ENCODE peak calls at places on chromosomes 3 and 15, in five cellular contexts. One of them, this sample, is unnamed.

GRCh38 chr15:83320404-83320803 is 35.9 kb upstream of the BNC1 start:
- DNase-seq in mesothelial cell of epicardium: no peak
- DNase-seq in uterus: no peak
- DNase-seq in GM13977: no peak
- DNase-seq in IMR-90: peak
- DNase-seq in this sample: no peak

GRCh38 chr3:102176393-102176792 is 258.4 kb upstream of the ZPLD1 start:
- DNase-seq in mesothelial cell of epicardium: no peak
- DNase-seq in uterus: no peak
- DNase-seq in GM13977: no peak
- DNase-seq in IMR-90: no peak
- DNase-seq in this sample: no peak

GRCh38 chr3:129036234-129037092 is 24.1 kb upstream of the GP9 start:
- DNase-seq in mesothelial cell of epicardium: no peak
- DNase-seq in uterus: no peak
- DNase-seq in GM13977: no peak
- DNase-seq in IMR-90: no peak
- DNase-seq in this sample: no peak

GRCh38 chr15:70153948-70154439 is 56.3 kb upstream of the TLE3 start:
- DNase-seq in mesothelial cell of epicardium: no peak
- DNase-seq in uterus: no peak
- DNase-seq in GM13977: no peak
- DNase-seq in IMR-90: no peak
- DNase-seq in this sample: no peak

GRCh38 chr3:28050895-28051294 is 190.5 kb upstream of the CMC1 start:
- DNase-seq in mesothelial cell of epicardium: no peak
- DNase-seq in uterus: no peak
- DNase-seq in GM13977: no peak
- DNase-seq in IMR-90: peak
- DNase-seq in this sample: no peak

GRCh38 chr3:98482717-98483482 is 14.6 kb upstream of the OR5K2 start:
- DNase-seq in mesothelial cell of epicardium: no peak
- DNase-seq in uterus: no peak
- DNase-seq in GM13977: no peak
- DNase-seq in IMR-90: no peak
- DNase-seq in this sample: no peak

GRCh38 chr3:87082806-87083440 is 92.0 kb upstream of the VGLL3 start:
- DNase-seq in mesothelial cell of epicardium: no peak
- DNase-seq in uterus: peak
- DNase-seq in GM13977: peak
- DNase-seq in IMR-90: peak
- DNase-seq in this sample: no peak

GRCh38 chr3:167858865-167859264 is 123.3 kb downstream of the SERPINI1 start:
- DNase-seq in mesothelial cell of epicardium: no peak
- DNase-seq in uterus: no peak
- DNase-seq in GM13977: no peak
- DNase-seq in IMR-90: no peak
- DNase-seq in this sample: no peak

GRCh38 chr15:90449206-90449735 is 61.2 kb downstream of the IQGAP1 start:
- DNase-seq in mesothelial cell of epicardium: no peak
- DNase-seq in uterus: no peak
- DNase-seq in GM13977: no peak
- DNase-seq in IMR-90: peak
- DNase-seq in this sample: no peak

GRCh38 chr15:101482526-101483371 is 6.8 kb downstream of the PCSK6 start:
- DNase-seq in mesothelial cell of epicardium: no peak
- DNase-seq in uterus: no peak
- DNase-seq in GM13977: no peak
- DNase-seq in IMR-90: no peak
- DNase-seq in this sample: no peak

GRCh38 chr3:141392416-141392815 is 24.1 kb downstream of the ZBTB38 start:
- DNase-seq in mesothelial cell of epicardium: no peak
- DNase-seq in uterus: no peak
- DNase-seq in GM13977: no peak
- DNase-seq in IMR-90: no peak
- DNase-seq in this sample: no peak

GRCh38 chr3:24197809-24198208 is 252.7 kb downstream of the NR1D2 start:
- DNase-seq in mesothelial cell of epicardium: no peak
- DNase-seq in uterus: no peak
- DNase-seq in GM13977: no peak
- DNase-seq in IMR-90: no peak
- DNase-seq in this sample: no peak

GRCh38 chr15:88871313-88871712 is 24.0 kb downstream of the HAPLN3 start:
- DNase-seq in mesothelial cell of epicardium: no peak
- DNase-seq in uterus: no peak
- DNase-seq in GM13977: no peak
- DNase-seq in IMR-90: no peak
- DNase-seq in this sample: no peak

GRCh38 chr3:16257304-16257703 is 7.4 kb downstream of the DPH3 start:
- DNase-seq in mesothelial cell of epicardium: no peak
- DNase-seq in uterus: no peak
- DNase-seq in GM13977: no peak
- DNase-seq in IMR-90: no peak
- DNase-seq in this sample: no peak

GRCh38 chr15:60590935-60591490 is 112.1 kb upstream of the ICE2 start:
- DNase-seq in mesothelial cell of epicardium: peak
- DNase-seq in uterus: peak
- DNase-seq in GM13977: peak
- DNase-seq in IMR-90: peak
- DNase-seq in this sample: peak

GRCh38 chr15:63156086-63156707 is 1.1 kb downstream of the RPS27L start:
- DNase-seq in mesothelial cell of epicardium: no peak
- DNase-seq in uterus: no peak
- DNase-seq in GM13977: peak
- DNase-seq in IMR-90: no peak
- DNase-seq in this sample: no peak

GRCh38 chr3:107221856-107222255 is 155.4 kb upstream of the CCDC54 start:
- DNase-seq in mesothelial cell of epicardium: no peak
- DNase-seq in uterus: no peak
- DNase-seq in GM13977: no peak
- DNase-seq in IMR-90: peak
- DNase-seq in this sample: no peak

GRCh38 chr3:183098538-183099025 is 714 bp downstream of the MCCC1 start:
- DNase-seq in mesothelial cell of epicardium: no peak
- DNase-seq in uterus: no peak
- DNase-seq in GM13977: peak
- DNase-seq in IMR-90: no peak
- DNase-seq in this sample: no peak

GRCh38 chr15:97875513-97876285 is 84.8 kb upstream of the ARRDC4 start:
- DNase-seq in mesothelial cell of epicardium: no peak
- DNase-seq in uterus: no peak
- DNase-seq in GM13977: no peak
- DNase-seq in IMR-90: no peak
- DNase-seq in this sample: no peak

GRCh38 chr15:62850318-62850717 is 192.2 kb upstream of the TPM1 start:
- DNase-seq in mesothelial cell of epicardium: no peak
- DNase-seq in uterus: no peak
- DNase-seq in GM13977: no peak
- DNase-seq in IMR-90: no peak
- DNase-seq in this sample: no peak

GRCh38 chr15:48858401-48858800 is 19.5 kb upstream of the EID1 start:
- DNase-seq in mesothelial cell of epicardium: no peak
- DNase-seq in uterus: no peak
- DNase-seq in GM13977: no peak
- DNase-seq in IMR-90: peak
- DNase-seq in this sample: no peak

GRCh38 chr3:38595393-38595792 is 54.1 kb downstream of the SCN5A start:
- DNase-seq in mesothelial cell of epicardium: no peak
- DNase-seq in uterus: no peak
- DNase-seq in GM13977: no peak
- DNase-seq in IMR-90: no peak
- DNase-seq in this sample: no peak

GRCh38 chr3:17634964-17635363 is 107.5 kb downstream of the TBC1D5 start:
- DNase-seq in mesothelial cell of epicardium: no peak
- DNase-seq in uterus: no peak
- DNase-seq in GM13977: no peak
- DNase-seq in IMR-90: no peak
- DNase-seq in this sample: no peak

GRCh38 chr15:66386204-66387123 is at the start of gene MAP2K1:
- DNase-seq in mesothelial cell of epicardium: peak
- DNase-seq in uterus: peak
- DNase-seq in GM13977: peak
- DNase-seq in IMR-90: peak
- DNase-seq in this sample: peak

GRCh38 chr15:66388057-66388363 is 1.3 kb downstream of the MAP2K1 start:
- DNase-seq in mesothelial cell of epicardium: no peak
- DNase-seq in uterus: no peak
- DNase-seq in GM13977: no peak
- DNase-seq in IMR-90: no peak
- DNase-seq in this sample: no peak

GRCh38 chr15:66388576-66388975 is 1.9 kb downstream of the MAP2K1 start:
- DNase-seq in mesothelial cell of epicardium: no peak
- DNase-seq in uterus: no peak
- DNase-seq in GM13977: no peak
- DNase-seq in IMR-90: no peak
- DNase-seq in this sample: no peak

GRCh38 chr15:66389098-66389858 is 2.6 kb downstream of the MAP2K1 start:
- DNase-seq in mesothelial cell of epicardium: no peak
- DNase-seq in uterus: no peak
- DNase-seq in GM13977: peak
- DNase-seq in IMR-90: no peak
- DNase-seq in this sample: no peak

GRCh38 chr15:66387176-66388056 is 704 bp downstream of the MAP2K1 start:
- DNase-seq in mesothelial cell of epicardium: peak
- DNase-seq in uterus: peak
- DNase-seq in GM13977: peak
- DNase-seq in IMR-90: peak
- DNase-seq in this sample: peak
- TF ChIP-seq CTCF in mesothelial cell of epicardium: no peak
- TF ChIP-seq CTCF in uterus: peak
- TF ChIP-seq CTCF in GM13977: peak
- TF ChIP-seq CTCF in IMR-90: peak
- TF ChIP-seq CTCF in this sample: peak

GRCh38 chr3:33885496-33885895 is 87.1 kb downstream of the PDCD6IP start:
- DNase-seq in mesothelial cell of epicardium: no peak
- DNase-seq in uterus: no peak
- DNase-seq in GM13977: no peak
- DNase-seq in IMR-90: no peak
- DNase-seq in this sample: no peak

GRCh38 chr3:33884701-33885100 is 86.3 kb downstream of the PDCD6IP start:
- DNase-seq in mesothelial cell of epicardium: no peak
- DNase-seq in uterus: no peak
- DNase-seq in GM13977: no peak
- DNase-seq in IMR-90: no peak
- DNase-seq in this sample: no peak

GRCh38 chr3:33883538-33884203 is 85.2 kb downstream of the PDCD6IP start:
- DNase-seq in mesothelial cell of epicardium: no peak
- DNase-seq in uterus: no peak
- DNase-seq in GM13977: peak
- DNase-seq in IMR-90: peak
- DNase-seq in this sample: no peak

GRCh38 chr3:33886015-33886414 is 87.6 kb downstream of the PDCD6IP start:
- DNase-seq in mesothelial cell of epicardium: no peak
- DNase-seq in uterus: no peak
- DNase-seq in GM13977: no peak
- DNase-seq in IMR-90: peak
- DNase-seq in this sample: no peak

GRCh38 chr3:33884204-33884561 is 85.8 kb downstream of the PDCD6IP start:
- DNase-seq in mesothelial cell of epicardium: no peak
- DNase-seq in uterus: no peak
- DNase-seq in GM13977: no peak
- DNase-seq in IMR-90: no peak
- DNase-seq in this sample: no peak
- TF ChIP-seq CTCF in mesothelial cell of epicardium: no peak
- TF ChIP-seq CTCF in uterus: no peak
- TF ChIP-seq CTCF in GM13977: no peak
- TF ChIP-seq CTCF in IMR-90: peak
- TF ChIP-seq CTCF in this sample: no peak

DNA sequence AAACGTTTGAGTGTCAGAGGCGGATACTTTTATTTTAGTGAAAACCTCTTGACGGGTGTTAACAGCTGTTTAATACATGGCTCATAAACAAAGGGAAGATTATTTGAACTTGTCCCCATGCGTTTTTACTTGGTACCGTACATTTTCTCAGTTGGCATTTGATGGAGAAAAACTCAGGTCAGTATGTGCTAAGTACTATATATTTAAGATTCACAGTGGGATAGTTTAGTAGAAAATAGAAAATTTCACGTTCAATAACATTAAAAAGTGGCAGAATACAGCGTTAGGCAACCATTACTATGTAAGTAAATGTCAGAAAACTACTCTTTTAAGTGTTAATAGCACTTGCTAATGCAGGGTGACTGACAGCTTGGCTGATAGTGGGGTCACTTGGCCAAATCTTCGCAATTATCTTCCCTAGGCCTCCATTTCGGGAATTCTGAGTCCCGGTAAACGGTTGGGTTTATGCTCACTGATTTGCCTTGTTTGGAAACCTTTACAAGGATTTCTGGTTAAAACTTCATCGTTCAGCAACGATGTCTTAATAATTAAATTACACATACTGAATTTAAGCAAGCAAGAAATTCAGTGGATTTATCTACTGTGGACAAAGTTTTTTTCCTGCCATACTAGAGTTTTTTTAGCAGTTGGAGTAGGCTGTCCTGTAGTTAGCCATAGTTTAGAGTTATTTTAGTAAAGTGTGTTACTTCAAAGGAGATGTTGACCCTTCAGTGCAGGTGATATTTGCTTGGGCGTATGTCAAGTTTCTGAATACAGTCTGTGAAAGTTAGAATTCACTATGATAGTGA is 4.9 kb downstream of the CHD2 start:
- DNase-seq in mesothelial cell of epicardium: no peak
- DNase-seq in uterus: no peak
- DNase-seq in GM13977: no peak
- DNase-seq in IMR-90: no peak
- DNase-seq in this sample: no peak
- TF ChIP-seq CTCF in mesothelial cell of epicardium: no peak
- TF ChIP-seq CTCF in uterus: no peak
- TF ChIP-seq CTCF in GM13977: no peak
- TF ChIP-seq CTCF in IMR-90: no peak
- TF ChIP-seq CTCF in this sample: no peak

DNA sequence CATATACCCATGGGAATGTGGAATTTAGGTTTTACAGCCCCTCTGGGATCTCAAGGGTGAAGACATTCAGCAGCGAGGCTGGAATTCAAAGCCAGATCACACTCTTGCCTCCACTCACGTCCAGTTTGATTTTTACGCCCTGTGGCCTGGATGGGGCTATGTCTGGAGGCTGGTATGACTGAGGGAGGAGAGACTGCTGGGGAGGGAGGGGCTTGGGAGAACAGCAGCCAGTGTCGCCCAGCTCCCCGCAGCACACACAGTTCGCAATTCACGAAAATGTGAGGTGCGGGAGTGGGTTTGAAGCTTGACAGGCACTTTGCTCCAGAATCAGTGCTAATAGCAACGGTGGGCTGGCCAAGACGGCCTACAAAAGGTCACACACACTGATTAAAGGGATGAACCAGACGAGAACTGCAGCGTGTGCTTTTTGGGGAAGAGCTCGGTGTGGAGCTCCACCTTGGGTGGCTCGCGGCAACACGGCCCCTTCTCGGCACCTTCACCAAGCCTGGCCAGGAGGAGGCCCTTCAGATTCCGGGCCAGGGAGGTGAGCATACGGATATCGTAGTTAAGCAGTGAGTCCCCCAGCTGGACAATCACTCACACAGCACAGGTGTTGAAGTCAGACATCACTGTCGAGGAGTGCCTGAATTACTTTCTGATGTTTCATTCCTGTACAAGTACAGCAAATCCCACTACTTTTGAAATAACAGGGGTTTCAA is 16.4 kb downstream of the EHD4 start:
- DNase-seq in mesothelial cell of epicardium: no peak
- DNase-seq in uterus: no peak
- DNase-seq in GM13977: no peak
- DNase-seq in IMR-90: no peak
- DNase-seq in this sample: no peak
- TF ChIP-seq CTCF in mesothelial cell of epicardium: no peak
- TF ChIP-seq CTCF in uterus: no peak
- TF ChIP-seq CTCF in GM13977: no peak
- TF ChIP-seq CTCF in IMR-90: no peak
- TF ChIP-seq CTCF in this sample: no peak

This sample was measured in Peyer's patch.